ENCODE peak calls at places on chromosomes 6 and 20, in eight cellular contexts. X is myocyte; P is Caki2; G is NCI-H1417; A is sciatic nerve; N is tibial artery; T is PC-3; I is stimulated activated CD4-positive, alpha-beta T cell treated with anti-CD3 and anti-CD28 coated beads, Interleukin-15, amount 100 ng/mL, for 48 hours. Z is an unnamed sample.

GRCh38 chr6:157989541-157990289 is 8.1 kb downstream of the SYNJ2 start:
- DNase-seq in G (peak), A (peak), N (peak), T (peak), P (peak), X (peak), I (no peak), Z (no peak)

GRCh38 chr6:62528894-62529526 is 243.0 kb upstream of the KHDRBS2 start:
- DNase-seq in X (no peak), G (no peak), A (no peak), N (no peak), P (no peak), T (no peak), I (no peak), Z (no peak)

GRCh38 chr6:121237859-121238258 is 96.4 kb downstream of the TBC1D32 start:
- DNase-seq in T (peak), G (no peak), N (no peak), X (no peak), P (no peak), A (no peak), I (no peak), Z (no peak)

GRCh38 chr6:41936073-41936837 is 5.4 kb downstream of the CCND3 start:
- DNase-seq in G (peak), N (peak), I (peak), T (peak), A (peak), P (peak), X (peak), Z (peak)

GRCh38 chr6:42279966-42280629 is 62.4 kb upstream of the MRPS10 start:
- DNase-seq in A (no peak), N (no peak), X (no peak), P (no peak), G (no peak), I (no peak), T (peak), Z (no peak)

GRCh38 chr6:152223622-152224021 is 413.5 kb downstream of the SYNE1 start:
- DNase-seq in N (no peak), X (no peak), A (no peak), T (no peak), I (no peak), G (peak), P (peak), Z (no peak)

GRCh38 chr6:156934054-156934424 is 156.9 kb downstream of the ARID1B start:
- DNase-seq in X (no peak), T (peak), A (no peak), P (no peak), G (no peak), I (no peak), N (no peak), Z (no peak)

GRCh38 chr6:136952714-136953260 is 30.7 kb downstream of the SLC35D3 start:
- DNase-seq in N (no peak), I (no peak), T (no peak), P (no peak), G (peak), A (no peak), X (peak), Z (no peak)

GRCh38 chr6:134041093-134041492 is 11.3 kb downstream of the SLC2A12 start:
- DNase-seq in I (no peak), P (peak), A (no peak), X (peak), G (peak), T (peak), N (no peak), Z (no peak)

GRCh38 chr20:55079917-55080316 is 604.5 kb downstream of the DOK5 start:
- DNase-seq in X (no peak), G (no peak), I (no peak), T (no peak), P (no peak), A (no peak), N (no peak), Z (no peak)

GRCh38 chr20:63441777-63442493 is 30.5 kb downstream of the KCNQ2 start:
- DNase-seq in P (peak), N (no peak), T (peak), A (no peak), I (peak), X (peak), G (peak), Z (no peak)

GRCh38 chr6:15879372-15880261 is 216.8 kb upstream of the DTNBP1 start:
- DNase-seq in X (peak), I (peak), T (peak), N (no peak), G (no peak), P (no peak), A (peak), Z (no peak)

GRCh38 chr6:27687154-27688013 is 214.5 kb upstream of the ZNF184 start:
- DNase-seq in G (peak), I (peak), N (peak), P (peak), X (peak), A (peak), T (peak), Z (peak)

GRCh38 chr6:82072771-82073170 is 174.8 kb downstream of the IBTK start:
- DNase-seq in G (no peak), N (no peak), T (peak), P (no peak), I (no peak), A (no peak), X (peak), Z (no peak)

GRCh38 chr20:63577317-63577894 is 3.4 kb upstream of the HELZ2 start:
- DNase-seq in X (no peak), T (no peak), P (no peak), I (no peak), N (no peak), G (no peak), A (no peak), Z (no peak)

GRCh38 chr6:9233226-9233625 is 797.9 kb upstream of the SLC35B3 start:
- DNase-seq in I (no peak), X (no peak), P (no peak), N (no peak), A (no peak), T (no peak), G (no peak), Z (no peak)

GRCh38 chr6:131948692-131949614 is 2.2 kb downstream of the CCN2 start:
- DNase-seq in N (peak), P (peak), X (peak), I (no peak), G (no peak), T (peak), A (no peak), Z (no peak)

GRCh38 chr6:16956371-16956770 is 145.5 kb upstream of the STMND1 start:
- DNase-seq in X (no peak), P (no peak), N (no peak), A (no peak), I (no peak), T (peak), G (peak), Z (no peak)

GRCh38 chr6:119874381-119874780 is 524.8 kb upstream of the MAN1A1 start:
- DNase-seq in N (no peak), P (no peak), I (no peak), X (no peak), G (no peak), A (no peak), T (no peak), Z (no peak)

GRCh38 chr6:43956478-43956877 is 170.8 kb downstream of the MRPL14 start:
- DNase-seq in G (no peak), X (no peak), N (no peak), I (no peak), P (no peak), T (no peak), A (no peak), Z (no peak)

GRCh38 chr6:13307508-13307995 is 20.8 kb downstream of the TBC1D7 start:
- DNase-seq in I (no peak), A (no peak), P (peak), T (no peak), G (no peak), N (no peak), X (no peak), Z (no peak)